ENCODE peak calls at places on chromosomes 5 and 9, in seven cellular contexts. D is fibroblast of pulmonary artery, Q is fibroblast of mammary gland, H is stomach, U is fibroblast of villous mesenchyme, N is AG04450, P is GM12865. S is an unnamed sample.

GRCh38 chr5:158390556-158390955 is 531.6 kb upstream of the CLINT1 start:
- DNase-seq in D (peak; percentile 83), Q (peak; percentile 92), H (no peak), U (peak; percentile 17), N (no peak), P (peak; percentile 23), S (peak; percentile 78)

GRCh38 chr9:101711330-101711941 is 27.0 kb downstream of the GRIN3A start:
- DNase-seq in D (no peak), Q (peak; percentile 8), H (no peak), U (peak; percentile 3), N (no peak), P (peak; percentile 44), S (peak; percentile 37)

GRCh38 chr5:95730730-95731570 is at the start of gene RHOBTB3:
- DNase-seq in D (peak; percentile 96), Q (peak; percentile 89), H (peak; percentile 85), U (peak; percentile 96), N (peak; percentile 80), P (peak; percentile 71), S (peak; percentile 61)

GRCh38 chr5:149860801-149861322 is 83.7 kb downstream of the PDE6A start:
- DNase-seq in D (peak; percentile 58), Q (peak; percentile 53), H (no peak), U (no peak), N (no peak), P (peak; percentile 75), S (peak; percentile 94)

GRCh38 chr9:13863112-13863511 is 450.8 kb downstream of the NFIB start:
- DNase-seq in D (peak; percentile 80), Q (peak; percentile 49), H (no peak), U (no peak), N (no peak), P (no peak), S (no peak)

GRCh38 chr9:121750715-121751623 is 99.5 kb downstream of the DAB2IP start:
- DNase-seq in D (no peak), Q (no peak), H (peak; percentile 74), U (no peak), N (no peak), P (no peak), S (no peak)

GRCh38 chr9:86405926-86406325 is 51.7 kb upstream of the TUT7 start:
- DNase-seq in D (peak; percentile 90), Q (peak; percentile 98), H (no peak), U (peak; percentile 80), N (peak; percentile 76), P (peak; percentile 5), S (peak; percentile 86)

GRCh38 chr9:133654736-133655657 is 18.8 kb downstream of the DBH start:
- DNase-seq in D (no peak), Q (no peak), H (no peak), U (no peak), N (no peak), P (no peak), S (no peak)

GRCh38 chr5:179265529-179266290 is 79.6 kb downstream of the ADAMTS2 start:
- DNase-seq in D (peak; percentile 99), Q (peak; percentile 99), H (peak; percentile 62), U (peak; percentile 99), N (peak; percentile 96), P (no peak), S (peak; percentile 75)

GRCh38 chr9:18122156-18122555 is 351.8 kb upstream of the ADAMTSL1 start:
- DNase-seq in D (peak; percentile 20), Q (peak; percentile 28), H (no peak), U (peak; percentile 17), N (no peak), P (no peak), S (no peak)

GRCh38 chr9:124284237-124284831 is 26.6 kb downstream of the NEK6 start:
- DNase-seq in D (no peak), Q (peak; percentile 43), H (no peak), U (peak; percentile 82), N (no peak), P (no peak), S (no peak)

GRCh38 chr5:110736763-110737162 is 2.0 kb upstream of the SLC25A46 start:
- DNase-seq in D (no peak), Q (no peak), H (no peak), U (no peak), N (no peak), P (no peak), S (no peak)

GRCh38 chr5:138655530-138656245 is 80.5 kb upstream of the HSPA9 start:
- DNase-seq in D (peak; percentile 84), Q (no peak), H (no peak), U (no peak), N (no peak), P (no peak), S (peak; percentile 63)

GRCh38 chr5:173396311-173396993 is 68.2 kb upstream of the STC2 start:
- DNase-seq in D (peak; percentile 16), Q (no peak), H (no peak), U (peak; percentile 4), N (no peak), P (no peak), S (peak; percentile 15)
- TF ChIP-seq CTCF in D (peak; percentile 21), Q (no peak), H (no peak), U (peak; percentile 38), N (peak; percentile 37), P (no peak), S (peak; percentile 13)

DNA sequence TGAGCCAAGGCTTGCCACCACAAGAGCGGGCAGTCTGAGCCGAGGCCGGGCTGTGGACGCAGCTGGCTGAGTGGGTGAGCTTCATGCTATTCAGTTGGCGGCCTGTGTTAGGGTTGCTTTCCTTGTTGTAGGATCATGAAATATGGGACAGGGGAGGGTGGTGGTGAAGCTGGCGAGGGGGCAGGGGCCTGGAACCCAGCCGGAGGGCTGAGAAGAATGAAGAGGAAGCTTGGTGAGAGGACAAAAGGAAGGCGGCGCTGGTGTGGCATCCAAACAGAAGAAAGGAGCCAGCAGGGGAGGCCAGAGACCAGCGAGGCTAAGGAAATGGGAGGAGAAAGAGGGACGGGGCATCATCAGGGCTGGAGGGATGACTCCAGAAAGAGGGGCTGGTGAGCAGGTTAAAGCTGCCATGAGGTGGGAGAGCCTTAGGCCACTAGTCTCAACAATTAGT is 18.3 kb downstream of the RALGPS1 start:
- DNase-seq in D (no peak), Q (no peak), H (no peak), U (no peak), N (no peak), P (no peak), S (no peak)
- TF ChIP-seq CTCF in D (no peak), Q (no peak), H (no peak), U (no peak), N (no peak), P (no peak), S (no peak)

GRCh38 chr9:10706788-10707187 is 94.0 kb upstream of the PTPRD start:
- DNase-seq in D (no peak), Q (no peak), H (no peak), U (no peak), N (no peak), P (no peak), S (no peak)

GRCh38 chr9:10704720-10705119 is 91.9 kb upstream of the PTPRD start:
- DNase-seq in D (peak; percentile 29), Q (peak; percentile 34), H (no peak), U (no peak), N (no peak), P (no peak), S (peak; percentile 39)

GRCh38 chr9:10701906-10702305 is 89.1 kb upstream of the PTPRD start:
- DNase-seq in D (no peak), Q (no peak), H (no peak), U (no peak), N (no peak), P (no peak), S (no peak)

GRCh38 chr9:10703139-10703538 is 90.3 kb upstream of the PTPRD start:
- DNase-seq in D (no peak), Q (no peak), H (no peak), U (no peak), N (no peak), P (no peak), S (no peak)

GRCh38 chr9:10705383-10705782 is 92.6 kb upstream of the PTPRD start:
- DNase-seq in D (no peak), Q (no peak), H (no peak), U (no peak), N (no peak), P (no peak), S (no peak)
- TF ChIP-seq CTCF in D (no peak), Q (no peak), H (no peak), U (no peak), N (no peak), P (no peak), S (no peak)

GRCh38 chr5:172162348-172162747 is 25.7 kb downstream of the STK10 start:
- DNase-seq in D (peak; percentile 55), Q (no peak), H (no peak), U (no peak), N (no peak), P (no peak), S (no peak)
- TF ChIP-seq CTCF in D (peak; percentile 35), Q (no peak), H (no peak), U (peak; percentile 37), N (peak; percentile 37), P (no peak), S (no peak)

S was measured in MCF 10A.